ENCODE peak calls at places on chromosomes 7 and 10, in ten cellular contexts. J is GM13977, G is heart right ventricle, A is GM23338, Y is Caco-2, R is heart left ventricle, N is activated B cell treated with CpG ODN at 0.5 μM for 24 hours, F is ovary, L is hepatocyte, D is HL-60. W is an unnamed sample.

GRCh38 chr10:45561952-45562351 is 110.6 kb downstream of the ZFAND4 start:
- DNase-seq in N (no peak), J (no peak), L (no peak), A (no peak), R (no peak), D (no peak), G (no peak), F (no peak), Y (no peak), W (no peak)

GRCh38 chr7:155789001-155789725 is 23.1 kb downstream of the SHH start:
- DNase-seq in L (no peak), A (no peak), Y (no peak), G (no peak), F (no peak), R (no peak), J (no peak), D (no peak), N (no peak), W (no peak)

GRCh38 chr7:90804370-90804769 is 208.2 kb downstream of the CDK14 start:
- DNase-seq in D (no peak), F (no peak), L (no peak), Y (no peak), N (no peak), A (no peak), G (no peak), R (no peak), J (no peak), W (no peak)

GRCh38 chr7:87625101-87625500 is 3.1 kb upstream of the RUNDC3B start:
- DNase-seq in N (no peak), A (no peak), L (no peak), D (no peak), J (no peak), Y (no peak), R (no peak), F (no peak), G (no peak), W (no peak)

GRCh38 chr10:17883621-17884020 is 68.1 kb upstream of the SLC39A12 start:
- DNase-seq in L (no peak), N (no peak), G (no peak), F (no peak), D (no peak), A (no peak), R (no peak), J (no peak), Y (no peak), W (no peak)

GRCh38 chr7:85479918-85480658 is 293.2 kb upstream of the SEMA3D start:
- DNase-seq in Y (no peak), A (no peak), R (no peak), N (no peak), L (no peak), G (no peak), F (no peak), J (no peak), D (no peak), W (no peak)

GRCh38 chr7:102883098-102883860 is 29.5 kb upstream of the LRRC17 start:
- DNase-seq in Y (no peak), R (no peak), F (no peak), G (no peak), N (no peak), J (no peak), D (no peak), A (no peak), L (no peak), W (no peak)

GRCh38 chr7:107961399-107961798 is 41.6 kb downstream of the LAMB1 start:
- DNase-seq in A (no peak), D (no peak), R (peak), N (no peak), G (peak), F (peak), J (no peak), L (no peak), Y (no peak), W (no peak)

GRCh38 chr10:115093286-115093775 is at the start of gene ATRNL1:
- DNase-seq in G (peak), F (peak), R (peak), D (no peak), J (peak), Y (peak), A (peak), N (no peak), L (peak), W (no peak)

GRCh38 chr7:92343719-92344118 is 97.9 kb downstream of the ANKIB1 start:
- DNase-seq in D (no peak), Y (no peak), L (no peak), J (no peak), A (no peak), N (no peak), R (no peak), F (no peak), G (no peak), W (no peak)

GRCh38 chr7:85830982-85831381 is 644.1 kb upstream of the SEMA3D start:
- DNase-seq in Y (no peak), N (no peak), J (no peak), R (no peak), L (no peak), A (no peak), D (no peak), G (no peak), F (no peak), W (no peak)

GRCh38 chr7:73606801-73607691 is 17.3 kb downstream of the MLXIPL start:
- DNase-seq in R (peak), D (peak), L (peak), G (peak), F (peak), Y (peak), A (peak), N (peak), J (peak), W (peak)

GRCh38 chr7:48781783-48782182 is 142.6 kb upstream of the CDC14C start:
- DNase-seq in N (no peak), L (no peak), F (no peak), A (no peak), J (peak), G (no peak), D (no peak), R (no peak), Y (no peak), W (no peak)

GRCh38 chr7:44431091-44431608 is 59.3 kb downstream of the NUDCD3 start:
- DNase-seq in Y (peak), F (no peak), D (no peak), G (no peak), A (peak), L (peak), J (peak), R (no peak), N (no peak), W (no peak)

GRCh38 chr10:122021421-122021820 is 32.5 kb downstream of the TACC2 start:
- DNase-seq in Y (no peak), G (no peak), R (no peak), J (no peak), A (no peak), L (peak), N (no peak), D (no peak), F (no peak), W (no peak)

GRCh38 chr10:31803606-31804195 is 124.9 kb downstream of the ARHGAP12 start:
- DNase-seq in A (peak), D (no peak), G (no peak), L (no peak), Y (no peak), R (no peak), N (no peak), F (no peak), J (no peak), W (no peak)

GRCh38 chr10:31804416-31804815 is 124.2 kb downstream of the ARHGAP12 start:
- DNase-seq in F (no peak), G (no peak), D (no peak), A (no peak), L (no peak), J (no peak), Y (no peak), R (no peak), N (no peak), W (no peak)

GRCh38 chr10:31808258-31809218 is 120.1 kb downstream of the ARHGAP12 start:
- DNase-seq in N (no peak), J (peak), L (peak), Y (peak), R (peak), D (peak), A (peak), F (peak), G (peak), W (no peak)
- TF ChIP-seq CTCF in N (no peak), J (peak), L (peak), Y (peak), R (peak), D (no peak), A (peak), F (peak), G (peak), W (peak)

DNA sequence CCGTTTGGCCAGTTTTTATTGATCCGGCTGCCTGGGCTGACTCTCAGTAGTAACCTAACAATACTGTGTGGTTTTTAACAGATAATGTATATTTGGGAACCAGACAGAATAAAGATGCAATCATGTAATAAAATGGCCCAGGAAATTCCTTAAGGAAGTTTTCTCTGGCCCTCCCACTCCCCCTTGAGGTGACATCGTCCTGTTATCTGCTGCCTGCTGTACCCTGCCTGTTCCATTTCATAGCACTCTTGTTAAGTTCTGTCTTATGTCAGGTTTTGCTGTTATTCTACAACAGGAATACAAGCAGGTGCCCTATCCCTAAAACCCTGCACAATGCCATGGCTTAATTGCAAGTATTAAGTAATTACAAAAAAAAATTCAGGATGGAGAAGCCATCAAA is 12.5 kb downstream of the ITGB8 start:
- DNase-seq in N (no peak), R (no peak), L (no peak), G (no peak), A (peak), D (no peak), J (no peak), Y (peak), F (no peak), W (no peak)
- TF ChIP-seq CTCF in N (no peak), R (no peak), L (peak), G (no peak), A (peak), D (no peak), J (peak), Y (peak), F (no peak), W (no peak)

GRCh38 chr10:52864459-52865106 is 92.0 kb upstream of the MBL2 start:
- DNase-seq in L (peak), R (peak), N (no peak), J (no peak), A (peak), Y (peak), D (no peak), G (peak), F (peak), W (peak)
- TF ChIP-seq CTCF in L (no peak), R (no peak), N (no peak), J (no peak), A (no peak), Y (no peak), D (no peak), G (no peak), F (no peak), W (no peak)

DNA sequence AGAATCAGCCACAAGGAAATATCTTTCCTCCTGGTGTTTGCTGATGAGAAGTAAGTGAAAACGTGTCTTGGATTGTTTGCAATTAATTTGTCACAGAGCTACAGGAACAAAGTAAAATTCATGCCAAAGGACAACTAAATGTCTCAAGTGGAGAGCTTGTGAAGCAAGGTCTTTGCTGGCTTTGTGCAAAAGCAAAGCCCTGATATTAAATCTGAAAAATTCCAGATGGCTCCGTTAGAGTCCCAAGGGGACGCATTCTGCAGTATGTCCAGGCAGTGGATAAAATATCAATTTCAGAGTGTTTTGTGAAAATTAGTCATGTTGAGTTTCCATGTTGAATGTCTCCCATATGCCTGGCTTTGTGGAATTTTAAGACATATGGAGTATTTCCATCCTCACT is 102.5 kb upstream of the PTN start:
- DNase-seq in F (no peak), A (no peak), D (no peak), N (no peak), Y (no peak), L (no peak), R (no peak), J (no peak), G (no peak), W (no peak)
- TF ChIP-seq CTCF in F (no peak), A (no peak), D (no peak), N (no peak), Y (no peak), L (no peak), R (no peak), J (no peak), G (no peak), W (no peak)

GRCh38 chr7:137411446-137411845 is 67.9 kb upstream of the PTN start:
- DNase-seq in J (no peak), L (no peak), G (no peak), N (no peak), Y (no peak), A (no peak), R (no peak), F (no peak), D (no peak), W (no peak)
- TF ChIP-seq CTCF in J (no peak), L (no peak), G (no peak), N (no peak), Y (no peak), A (no peak), R (no peak), F (no peak), D (no peak), W (no peak)

GRCh38 chr10:20855398-20856038 is 41.6 kb downstream of the NEBL start:
- DNase-seq in J (no peak), D (no peak), Y (no peak), R (no peak), A (peak), L (peak), F (no peak), G (no peak), N (no peak), W (no peak)
- TF ChIP-seq CTCF in J (peak), D (no peak), Y (peak), R (peak), A (peak), L (peak), F (no peak), G (peak), N (no peak), W (no peak)

GRCh38 chr7:35513192-35513591 is 181.7 kb downstream of the HERPUD2 start:
- DNase-seq in A (no peak), G (no peak), R (no peak), F (no peak), Y (no peak), D (no peak), J (no peak), L (no peak), N (no peak), W (no peak)

GRCh38 chr7:35512716-35513115 is 182.2 kb downstream of the HERPUD2 start:
- DNase-seq in F (no peak), N (no peak), R (no peak), Y (no peak), A (no peak), G (no peak), L (no peak), D (no peak), J (no peak), W (no peak)

GRCh38 chr7:35505031-35505430 is 189.9 kb downstream of the HERPUD2 start:
- DNase-seq in Y (no peak), J (no peak), D (no peak), G (no peak), L (no peak), F (no peak), A (peak), N (no peak), R (no peak), W (no peak)

GRCh38 chr7:35504365-35504764 is 190.6 kb downstream of the HERPUD2 start:
- DNase-seq in J (no peak), A (no peak), R (no peak), N (no peak), G (no peak), L (no peak), Y (no peak), F (no peak), D (no peak), W (no peak)

DNA sequence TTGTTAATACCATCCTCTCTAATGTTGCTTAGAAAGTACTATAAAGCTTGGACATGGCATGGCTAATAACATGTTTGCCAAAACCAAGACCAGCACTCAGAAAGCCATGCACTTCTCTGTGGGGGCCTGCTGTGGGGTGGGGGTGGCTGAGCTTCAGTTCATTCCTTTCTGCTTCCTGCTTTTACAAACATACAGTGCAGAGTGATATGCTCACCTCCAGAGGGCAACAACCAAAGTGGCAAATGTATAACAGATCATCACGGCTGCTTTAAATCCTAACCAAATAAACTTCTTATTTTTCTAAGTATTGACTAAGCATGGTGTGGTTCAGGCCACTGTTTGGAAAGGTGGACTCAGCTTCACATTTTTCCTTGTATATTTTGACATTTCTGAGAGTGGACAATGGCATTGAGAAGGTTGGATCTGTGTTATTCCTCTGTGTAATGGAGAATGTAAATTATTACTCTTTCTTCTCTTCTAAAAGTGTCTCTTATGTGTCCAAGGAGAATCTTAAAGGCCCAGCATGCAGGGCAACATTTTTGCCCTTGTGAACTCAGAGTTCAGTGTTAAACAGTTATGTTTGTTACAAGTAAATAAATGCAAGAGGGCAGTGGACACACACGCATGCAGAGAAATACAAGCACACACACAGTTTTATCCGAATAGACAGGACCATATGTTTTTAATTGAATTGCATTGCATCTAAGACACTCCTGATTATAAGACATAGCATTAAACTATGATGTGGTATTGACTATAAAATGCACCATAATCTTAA is 186.1 kb downstream of the HERPUD2 start:
- DNase-seq in D (no peak), G (no peak), L (peak), J (no peak), Y (peak), A (no peak), R (no peak), N (no peak), F (no peak), W (peak)
- TF ChIP-seq CTCF in D (no peak), G (no peak), L (peak), J (no peak), Y (peak), A (peak), R (no peak), N (no peak), F (no peak), W (no peak)